ENCODE peak calls at places on chromosomes 11 and 22, in six cellular contexts. U is left colon; P is pulmonary artery endothelial cell; R is NCI-H2081; Z is activated CD8-positive, alpha-beta T cell treated with anti-CD3 and anti-CD28 coated beads, Interleukin-2, amount 10 ng/mL, durations not matched to agents 7 days and 5 days; I is HFFc6. N is an unnamed sample.

GRCh38 chr22:21681566-21682370 is 16.0 kb downstream of the PPIL2 start:
- DNase-seq in U (no peak), P (no peak), R (no peak), Z (no peak), I (no peak), N (no peak)

GRCh38 chr11:113722934-113723333 is 16.8 kb upstream of the TMPRSS5 start:
- DNase-seq in U (no peak), P (no peak), R (no peak), Z (no peak), I (no peak), N (no peak)

GRCh38 chr22:17233348-17234043 is 14.3 kb upstream of the ADA2 start:
- DNase-seq in U (no peak), P (no peak), R (no peak), Z (no peak), I (no peak), N (no peak)

GRCh38 chr11:118258410-118258809 is 5.7 kb downstream of the MPZL2 start:
- DNase-seq in U (no peak), P (no peak), R (no peak), Z (peak; percentile 42), I (no peak), N (no peak)

GRCh38 chr11:110287537-110287936 is 8.9 kb downstream of the RDX start:
- DNase-seq in U (no peak), P (no peak), R (no peak), Z (no peak), I (no peak), N (no peak)

GRCh38 chr11:75793966-75794365 is 21.0 kb upstream of the UVRAG start:
- DNase-seq in U (no peak), P (no peak), R (no peak), Z (no peak), I (no peak), N (no peak)

GRCh38 chr22:19125011-19125410 is 2.8 kb upstream of the DGCR2 start:
- DNase-seq in U (no peak), P (no peak), R (no peak), Z (no peak), I (no peak), N (no peak)

GRCh38 chr11:130241697-130242096 is 73.0 kb downstream of the ZBTB44 start:
- DNase-seq in U (no peak), P (no peak), R (no peak), Z (no peak), I (no peak), N (no peak)

GRCh38 chr22:47587361-47587760 is 824.9 kb downstream of the TBC1D22A start:
- DNase-seq in U (no peak), P (no peak), R (no peak), Z (no peak), I (no peak), N (no peak)

GRCh38 chr22:38465673-38466490 is 2.0 kb upstream of the KDELR3 start:
- DNase-seq in U (no peak), P (no peak), R (no peak), Z (no peak), I (no peak), N (peak; percentile 40)

GRCh38 chr11:120882237-120882636 is 141.7 kb upstream of the TBCEL start:
- DNase-seq in U (no peak), P (no peak), R (no peak), Z (no peak), I (no peak), N (no peak)

GRCh38 chr11:124892131-124892530 is 5.5 kb downstream of the ROBO4 start:
- DNase-seq in U (no peak), P (no peak), R (no peak), Z (no peak), I (no peak), N (no peak)

GRCh38 chr11:114128399-114128798 is 68.9 kb downstream of the ZBTB16 start:
- DNase-seq in U (no peak), P (no peak), R (no peak), Z (no peak), I (no peak), N (no peak)

GRCh38 chr11:844693-845644 is 2.3 kb downstream of the TSPAN4 start:
- DNase-seq in U (peak; percentile 88), P (peak; percentile 84), R (no peak), Z (peak; percentile 44), I (peak; percentile 77), N (peak; percentile 80)

GRCh38 chr22:33544707-33545106 is 375.6 kb downstream of the LARGE1 start:
- DNase-seq in U (no peak), P (no peak), R (no peak), Z (no peak), I (no peak), N (no peak)

GRCh38 chr22:17962168-17962567 is 62.2 kb downstream of the MICAL3 start:
- DNase-seq in U (no peak), P (no peak), R (no peak), Z (no peak), I (no peak), N (no peak)

GRCh38 chr11:47415949-47416472 is 7.6 kb downstream of the SLC39A13 start:
- DNase-seq in U (peak; percentile 68), P (peak; percentile 78), R (no peak), Z (no peak), I (peak; percentile 92), N (peak; percentile 78)

GRCh38 chr11:8224161-8224591 is 39.5 kb downstream of the LMO1 start:
- DNase-seq in U (peak; percentile 61), P (no peak), R (no peak), Z (no peak), I (no peak), N (no peak)

GRCh38 chr11:67698247-67698646 is 23.8 kb upstream of the ALDH3B2 start:
- DNase-seq in U (no peak), P (no peak), R (no peak), Z (peak; percentile 38), I (peak; percentile 25), N (no peak)

GRCh38 chr11:45671246-45672171 is 6.1 kb upstream of the CHST1 start:
- DNase-seq in U (no peak), P (no peak), R (no peak), Z (no peak), I (no peak), N (no peak)

GRCh38 chr22:30305519-30305905 is 16.2 kb upstream of the CASTOR1 start:
- DNase-seq in U (peak; percentile 74), P (no peak), R (no peak), Z (peak; percentile 81), I (no peak), N (peak; percentile 85)